ENCODE peak calls at places on chromosomes 6 and 20, in four cellular contexts. D is adrenal gland, V is SJSA1, Q is sigmoid colon. U is an unnamed sample. For H3K36me3, the result is how much of the 10 kb centered on the place peaks cover.

GRCh38 chr6:73680289-73680688 is 15.7 kb upstream of the CD109 start:
- DNase-seq in D (no peak), Q (no peak), V (no peak), U (no peak)

GRCh38 chr6:53741417-53741816 is 53.4 kb upstream of the LRRC1 start:
- DNase-seq in D (no peak), V (no peak), Q (no peak), U (no peak)

GRCh38 chr20:24676978-24677370 is 207.5 kb downstream of the SYNDIG1 start:
- DNase-seq in D (no peak), V (no peak), Q (peak), U (no peak)

GRCh38 chr6:3825331-3825831 is 23.8 kb upstream of the FAM50B start:
- DNase-seq in Q (peak), D (no peak), V (peak), U (peak)

GRCh38 chr6:2209226-2209809 is 36.1 kb downstream of the GMDS start:
- DNase-seq in Q (no peak), V (no peak), D (no peak), U (peak)

GRCh38 chr6:107080036-107080435 is 35.3 kb downstream of the BEND3 start:
- DNase-seq in D (no peak), Q (peak), V (no peak), U (no peak)

GRCh38 chr20:32574296-32575226 is 10.6 kb downstream of the NOL4L start:
- DNase-seq in V (peak), Q (no peak), D (peak), U (peak)

GRCh38 chr6:107800564-107801164 is 23.4 kb downstream of the SCML4 start:
- DNase-seq in V (no peak), D (no peak), Q (no peak), U (no peak)

GRCh38 chr20:59742351-59743095 is 138.2 kb downstream of the PHACTR3 start:
- DNase-seq in D (no peak), Q (no peak), V (no peak), U (no peak)

GRCh38 chr6:16295060-16295459 is 56.7 kb downstream of the GMPR start:
- DNase-seq in D (no peak), Q (no peak), V (no peak), U (no peak)

GRCh38 chr6:35018746-35019145 is 122.4 kb downstream of the TCP11 start:
- DNase-seq in Q (no peak), D (no peak), V (no peak), U (no peak)

GRCh38 chr6:141552463-141552862 is 580.3 kb upstream of the GJE1 start:
- DNase-seq in V (no peak), Q (no peak), D (no peak), U (no peak)

GRCh38 chr6:141401168-141401567 is 731.6 kb upstream of the GJE1 start:
- DNase-seq in D (no peak), Q (no peak), V (no peak), U (no peak)

GRCh38 chr6:7196019-7196402 is 88.2 kb downstream of the RREB1 start:
- DNase-seq in V (no peak), Q (no peak), D (no peak), U (no peak)

GRCh38 chr6:7196685-7197283 is 89.0 kb downstream of the RREB1 start:
- DNase-seq in D (no peak), Q (no peak), V (no peak), U (no peak)

GRCh38 chr6:7193122-7193521 is 85.4 kb downstream of the RREB1 start:
- DNase-seq in V (no peak), D (no peak), Q (no peak), U (no peak)

GRCh38 chr6:7195330-7196018 is 87.7 kb downstream of the RREB1 start:
- DNase-seq in D (no peak), Q (no peak), V (no peak), U (no peak)

GRCh38 chr6:7194657-7195056 is 86.9 kb downstream of the RREB1 start:
- DNase-seq in V (no peak), Q (no peak), D (no peak), U (no peak)
- H3K36me3 ChIP-seq in V (under half), Q (under half), D (under half), U (under half)

GRCh38 chr6:39746795-39747194 is 21.6 kb upstream of the KIF6 start:
- DNase-seq in Q (no peak), V (no peak), D (no peak), U (no peak)
- H3K36me3 ChIP-seq in Q (under half), V (under half), D (under half), U (under half)

DNA sequence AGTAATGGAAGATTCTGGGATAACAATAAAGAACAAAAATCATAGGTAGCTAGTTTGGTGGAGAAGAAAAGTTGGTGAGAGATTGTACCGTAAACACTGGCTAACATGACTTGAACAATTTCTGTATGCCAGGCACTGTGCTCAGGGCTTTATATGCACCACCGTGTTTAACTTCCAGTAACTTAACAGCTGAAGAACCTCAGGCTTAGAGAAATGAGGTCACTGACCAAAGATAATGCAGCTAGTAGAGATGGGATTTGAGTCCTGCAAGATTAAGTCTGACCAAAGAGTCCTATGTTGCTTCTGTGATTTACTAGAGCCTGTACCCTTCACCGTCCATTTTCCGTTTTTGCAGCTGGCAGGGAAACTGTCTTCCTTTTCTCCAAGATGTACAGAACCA is 2.7 kb downstream of the CSTF1 start:
- DNase-seq in D (no peak), Q (no peak), V (no peak), U (no peak)
- H3K36me3 ChIP-seq in D (under half), Q (under half), V (half or more), U (under half)

GRCh38 chr20:13809855-13810254 is 25.0 kb downstream of the NDUFAF5 start:
- DNase-seq in Q (no peak), D (no peak), V (no peak), U (no peak)

GRCh38 chr20:13814672-13815071 is 29.8 kb downstream of the NDUFAF5 start:
- DNase-seq in V (no peak), D (no peak), Q (no peak), U (no peak)

GRCh38 chr20:13809373-13809772 is 24.5 kb downstream of the NDUFAF5 start:
- DNase-seq in D (peak), V (no peak), Q (no peak), U (no peak)

GRCh38 chr20:13813910-13814309 is 29.1 kb downstream of the NDUFAF5 start:
- DNase-seq in D (no peak), V (no peak), Q (no peak), U (no peak)

GRCh38 chr20:13810446-13810845 is 25.6 kb downstream of the NDUFAF5 start:
- DNase-seq in D (no peak), Q (no peak), V (no peak), U (no peak)
- H3K36me3 ChIP-seq in D (half or more), Q (under half), V (half or more), U (half or more)

GRCh38 chr20:34532320-34532719 is 16.1 kb downstream of the DYNLRB1 start:
- DNase-seq in V (peak), Q (no peak), D (no peak), U (no peak)
- H3K36me3 ChIP-seq in V (half or more), Q (half or more), D (half or more), U (half or more)

DNA sequence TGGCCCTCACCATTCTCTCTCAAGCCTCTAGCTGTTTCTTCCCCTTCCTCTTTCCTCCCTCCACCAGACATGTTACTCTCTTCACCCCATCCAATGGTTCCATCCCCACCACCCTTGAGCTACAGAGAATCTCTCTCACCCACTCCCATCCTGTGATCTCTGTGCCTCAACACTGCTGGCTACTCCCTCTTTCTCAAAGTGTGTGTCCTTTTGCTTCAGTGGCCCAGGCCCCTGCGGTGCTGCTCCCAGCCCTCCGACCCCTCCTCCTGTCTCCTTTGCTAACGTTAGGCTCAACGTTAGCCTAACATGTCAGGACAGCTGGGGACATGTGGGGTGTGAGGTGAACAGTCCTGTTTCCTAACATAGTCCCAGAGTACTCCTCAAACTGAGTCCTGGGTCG is 5.9 kb downstream of the NELFE start:
- DNase-seq in V (no peak), Q (no peak), D (no peak), U (no peak)
- H3K36me3 ChIP-seq in V (half or more), Q (under half), D (half or more), U (under half)

DNA sequence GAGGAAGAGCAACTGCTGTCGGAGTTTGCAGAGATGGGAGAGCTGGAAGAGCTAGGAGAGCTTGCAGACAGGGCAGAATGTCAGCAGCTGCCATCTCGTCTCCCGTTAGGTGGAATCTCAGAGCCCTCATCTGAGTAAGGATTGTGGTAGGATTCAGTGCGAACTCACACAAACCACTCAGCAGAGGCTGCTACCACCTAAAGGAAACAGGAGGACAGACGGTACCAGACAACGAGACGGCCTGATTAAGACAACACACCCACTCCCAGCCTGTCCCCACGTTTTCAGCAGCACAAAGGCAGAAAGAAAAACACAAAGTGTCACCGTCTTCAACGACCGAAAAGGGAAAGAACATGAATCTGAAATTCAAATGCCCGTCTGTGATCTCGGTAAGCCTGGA is 4.1 kb downstream of the LEMD2 start:
- DNase-seq in D (no peak), Q (no peak), V (no peak), U (no peak)
- H3K36me3 ChIP-seq in D (half or more), Q (under half), V (half or more), U (under half)

GRCh38 chr6:52686878-52687699 is 16.2 kb downstream of the TMEM14A start:
- DNase-seq in D (no peak), Q (no peak), V (no peak), U (no peak)

DNA sequence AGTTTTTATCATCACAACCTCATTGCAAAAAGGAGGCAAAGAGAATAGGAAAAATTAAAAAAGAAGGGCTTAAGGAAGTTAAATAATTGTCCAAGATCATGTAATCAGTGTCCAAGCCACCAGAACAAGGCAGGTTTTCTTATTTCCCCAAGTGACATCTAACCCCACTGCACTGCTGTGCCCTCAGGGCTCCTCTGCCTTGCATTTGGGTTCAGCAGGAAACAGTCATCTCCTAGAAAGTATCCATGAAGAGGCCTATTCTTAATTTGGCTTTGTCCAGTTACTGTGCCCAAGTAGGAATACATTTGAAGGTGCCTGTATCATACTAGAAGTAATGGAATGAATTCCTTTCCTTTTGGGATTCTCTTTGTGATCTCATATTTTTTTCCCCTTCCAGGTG is 10.5 kb downstream of the TMEM14A start:
- DNase-seq in D (no peak), Q (no peak), V (no peak), U (no peak)
- H3K36me3 ChIP-seq in D (under half), Q (under half), V (under half), U (under half)

GRCh38 chr6:26276841-26277648 is 88.0 kb upstream of the BTN3A2 start:
- DNase-seq in Q (no peak), V (no peak), D (no peak), U (no peak)

GRCh38 chr6:26275663-26276062 is 89.3 kb upstream of the BTN3A2 start:
- DNase-seq in V (no peak), D (no peak), Q (no peak), U (no peak)

GRCh38 chr6:26285143-26286134 is 79.6 kb upstream of the BTN3A2 start:
- DNase-seq in D (peak), Q (peak), V (peak), U (peak)

GRCh38 chr6:26284537-26285142 is 80.4 kb upstream of the BTN3A2 start:
- DNase-seq in Q (peak), D (peak), V (peak), U (peak)

GRCh38 chr6:26280409-26280808 is 84.6 kb upstream of the BTN3A2 start:
- DNase-seq in D (no peak), V (no peak), Q (no peak), U (no peak)
- H3K36me3 ChIP-seq in D (under half), V (under half), Q (under half), U (under half)